ENCODE peak calls at places on chromosomes 6 and 20, in seven cellular contexts. W, P, I, Y, X, K and S are unnamed samples.

GRCh38 chr6:147852772-147853171 is 344.3 kb downstream of the SAMD5 start:
- DNase-seq in Y (no peak), I (no peak), W (no peak), X (no peak), P (no peak), K (no peak), S (no peak)

GRCh38 chr6:10396775-10397174 is 18.1 kb downstream of the TFAP2A start:
- DNase-seq in I (no peak), K (no peak), X (no peak), W (no peak), Y (no peak), P (no peak), S (no peak)

GRCh38 chr6:16949696-16950095 is 152.2 kb upstream of the STMND1 start:
- DNase-seq in P (no peak), Y (no peak), X (no peak), K (no peak), I (no peak), W (no peak), S (no peak)

GRCh38 chr6:142530566-142530965 is 228.8 kb downstream of the ADGRG6 start:
- DNase-seq in K (no peak), P (no peak), I (no peak), X (no peak), W (no peak), Y (no peak), S (no peak)

GRCh38 chr6:26336355-26337198 is 28.4 kb upstream of the BTN3A2 start:
- DNase-seq in P (no peak), W (no peak), I (no peak), X (no peak), K (no peak), Y (no peak), S (no peak)

GRCh38 chr6:108115598-108116058 is 41.1 kb upstream of the OSTM1 start:
- DNase-seq in W (no peak), Y (peak; percentile 63), K (no peak), X (no peak), P (peak; percentile 66), I (peak; percentile 76), S (peak; percentile 30)

GRCh38 chr6:4030672-4031071 is 48.3 kb downstream of the FAM217A start:
- DNase-seq in Y (no peak), I (no peak), K (no peak), W (no peak), P (no peak), X (no peak), S (no peak)

GRCh38 chr6:139490482-139490881 is 116.0 kb upstream of the CITED2 start:
- DNase-seq in I (no peak), Y (no peak), K (peak; percentile 11), X (no peak), W (no peak), P (no peak), S (no peak)

GRCh38 chr6:165708985-165709576 is 46.0 kb upstream of the PDE10A start:
- DNase-seq in I (no peak), K (no peak), Y (no peak), P (no peak), X (no peak), W (no peak), S (no peak)

GRCh38 chr20:32114305-32114960 is 4.9 kb downstream of the TM9SF4 start:
- DNase-seq in W (no peak), I (no peak), K (no peak), P (no peak), Y (peak; percentile 65), X (no peak), S (no peak)

GRCh38 chr6:47680056-47680455 is 18.3 kb upstream of the ADGRF4 start:
- DNase-seq in X (no peak), Y (no peak), W (no peak), I (no peak), P (no peak), K (no peak), S (no peak)

GRCh38 chr20:10060223-10060622 is 25.4 kb downstream of the ANKEF1 start:
- DNase-seq in X (no peak), K (no peak), I (no peak), Y (no peak), P (no peak), W (no peak), S (no peak)

GRCh38 chr6:8619853-8620252 is 184.5 kb upstream of the SLC35B3 start:
- DNase-seq in W (no peak), P (no peak), I (no peak), Y (no peak), K (no peak), X (no peak), S (no peak)

GRCh38 chr6:160424256-160424655 is 76.1 kb downstream of the SLC22A3 start:
- DNase-seq in X (no peak), P (no peak), Y (no peak), I (no peak), W (no peak), K (no peak), S (no peak)

GRCh38 chr6:14466278-14466677 is 348.7 kb downstream of the CD83 start:
- DNase-seq in W (no peak), P (no peak), I (no peak), Y (no peak), K (no peak), X (no peak), S (no peak)

GRCh38 chr20:3995749-3996305 is 19.5 kb downstream of the RNF24 start:
- DNase-seq in X (no peak), W (no peak), Y (no peak), P (no peak), K (no peak), I (no peak), S (no peak)

GRCh38 chr6:3088853-3089445 is 20.7 kb downstream of the RIPK1 start:
- DNase-seq in P (no peak), X (no peak), W (no peak), Y (no peak), I (no peak), K (no peak), S (no peak)

GRCh38 chr6:129920103-129920798 is 59.1 kb upstream of the TMEM244 start:
- DNase-seq in K (no peak), Y (no peak), W (no peak), P (no peak), X (no peak), I (no peak), S (no peak)

GRCh38 chr20:41510847-41511453 is 107.2 kb downstream of the CHD6 start:
- DNase-seq in P (no peak), W (no peak), K (no peak), Y (no peak), I (no peak), X (no peak), S (no peak)

GRCh38 chr6:129317931-129318820 is 391.8 kb downstream of the ARHGAP18 start:
- DNase-seq in X (no peak), Y (no peak), P (no peak), K (no peak), I (no peak), W (no peak), S (no peak)

GRCh38 chr20:37989601-37990001 is 43.7 kb downstream of the TTI1 start:
- DNase-seq in I (peak; percentile 78), X (no peak), P (no peak), W (peak; percentile 59), K (no peak), Y (peak; percentile 79), S (no peak)

GRCh38 chr6:15551798-15552197 is 111.0 kb downstream of the DTNBP1 start:
- DNase-seq in X (no peak), I (no peak), K (no peak), W (no peak), P (no peak), Y (peak; percentile 71), S (no peak)

GRCh38 chr6:149544646-149545257 is 1.1 kb downstream of the PPIL4 start:
- DNase-seq in P (no peak), X (no peak), Y (no peak), K (no peak), W (no peak), I (no peak), S (no peak)

GRCh38 chr6:149541139-149541538 is 4.7 kb downstream of the PPIL4 start:
- DNase-seq in W (no peak), P (no peak), Y (no peak), I (no peak), K (no peak), X (no peak), S (no peak)

GRCh38 chr6:149545754-149546471 is at the start of gene PPIL4:
- DNase-seq in Y (peak; percentile 98), K (peak; percentile 97), W (peak; percentile 95), I (peak; percentile 99), P (peak; percentile 90), X (peak; percentile 98), S (peak; percentile 93)

GRCh38 chr6:149545258-149545753 is 537 bp downstream of the PPIL4 start:
- DNase-seq in W (peak; percentile 27), P (peak; percentile 40), X (peak; percentile 69), I (peak; percentile 64), Y (peak; percentile 73), K (peak; percentile 65), S (no peak)
- TF ChIP-seq CTCF in W (no peak), P (no peak), X (no peak), I (no peak), Y (no peak), K (no peak), S (peak; percentile 13)

DNA sequence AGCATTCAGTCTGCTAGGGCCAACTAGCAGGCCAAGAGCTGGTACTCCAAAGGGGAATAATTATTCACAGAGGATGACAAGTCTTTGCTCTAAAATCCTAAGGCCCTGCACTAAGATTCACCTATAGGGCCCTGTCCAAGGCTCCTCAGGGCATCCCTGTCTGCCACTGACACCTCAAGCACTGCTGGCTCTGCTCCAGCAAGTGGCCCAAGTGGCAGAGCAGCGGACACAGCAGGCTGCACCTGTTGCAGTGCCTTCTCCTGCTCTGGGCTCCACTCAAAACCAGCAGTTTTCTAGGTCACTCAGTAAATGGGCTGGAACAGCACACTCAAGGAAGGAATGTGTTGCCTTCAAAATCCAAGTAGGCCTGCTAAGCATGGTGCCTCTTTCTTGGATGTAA is 36.4 kb upstream of the SMOC2 start:
- DNase-seq in I (no peak), W (no peak), Y (no peak), P (no peak), K (no peak), X (no peak), S (no peak)
- TF ChIP-seq CTCF in I (no peak), W (no peak), Y (no peak), P (no peak), K (no peak), X (no peak), S (no peak)

GRCh38 chr6:82783587-82784253 is 281.9 kb downstream of the UBE3D start:
- DNase-seq in Y (no peak), I (no peak), K (no peak), X (no peak), W (no peak), P (no peak), S (no peak)
- TF ChIP-seq CTCF in Y (no peak), I (no peak), K (no peak), X (no peak), W (no peak), P (no peak), S (peak; percentile 62)

DNA sequence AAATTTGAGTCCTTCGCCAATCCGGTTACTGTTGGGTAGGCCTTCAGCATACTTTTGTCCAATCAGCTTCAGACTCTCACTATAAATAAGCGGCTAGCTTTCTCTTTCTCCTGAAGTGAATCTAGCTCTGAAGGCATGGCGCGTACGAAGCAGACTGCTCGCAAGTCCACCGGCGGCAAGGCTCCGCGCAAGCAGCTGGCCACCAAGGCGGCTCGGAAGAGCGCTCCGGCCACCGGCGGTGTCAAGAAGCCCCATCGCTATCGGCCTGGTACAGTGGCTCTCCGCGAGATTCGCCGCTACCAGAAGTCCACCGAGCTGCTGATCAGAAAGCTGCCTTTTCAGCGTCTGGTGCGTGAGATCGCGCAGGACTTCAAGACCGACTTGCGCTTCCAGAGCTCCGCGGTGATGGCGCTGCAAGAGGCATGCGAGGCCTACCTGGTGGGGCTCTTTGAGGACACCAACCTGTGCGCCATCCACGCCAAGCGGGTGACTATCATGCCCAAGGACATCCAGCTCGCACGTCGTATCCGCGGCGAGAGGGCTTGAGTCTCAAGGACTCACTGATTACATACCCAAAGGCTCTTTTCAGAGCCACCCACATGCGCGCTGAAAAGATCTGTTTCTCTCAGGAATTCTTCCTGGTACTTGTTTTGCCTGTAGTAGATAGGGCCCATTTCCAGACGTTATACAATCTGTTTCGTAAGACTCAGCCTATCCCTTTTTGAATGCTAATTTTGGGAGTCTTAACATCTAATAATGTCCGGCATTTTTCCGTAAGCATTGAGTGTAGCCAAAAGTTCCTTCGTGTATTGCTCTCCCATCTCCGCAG is 102.0 kb downstream of the OR2B2 start:
- DNase-seq in Y (peak; percentile 91), I (peak; percentile 81), W (peak; percentile 26), P (peak; percentile 73), K (peak; percentile 72), X (peak; percentile 75), S (no peak)
- TF ChIP-seq CTCF in Y (no peak), I (no peak), W (no peak), P (no peak), K (no peak), X (peak; percentile 12), S (no peak)